ENCODE peak calls at places on chromosomes 2 and 18, in ten cellular contexts. N is activated naive CD4-positive, alpha-beta T cell treated with Interleukin-2 at 50 U/mL for 16 hours; S is HEK293T; P is pancreas; B is non-pigmented ciliary epithelial cell; L is RWPE1; M is activated CD4-positive, alpha-beta T cell treated with anti-CD3 and anti-CD28 coated beads, Interleukin-2, amount 50 U/mL, for 1 hour; E is HT1080; Z is NCI-H82; F is stimulated activated CD8-positive, alpha-beta memory T cell treated with anti-CD3 and anti-CD28 coated beads, Interleukin-15, amount 100 ng/mL, for 48 hours. T is an unnamed sample.

GRCh38 chr2:241953324-241953851 is 83.9 kb downstream of the RTP5 start:
- DNase-seq in N (no peak), S (no peak), P (no peak), B (no peak), L (no peak), M (no peak), E (no peak), Z (no peak), F (no peak), T (no peak)

GRCh38 chr2:224059178-224059577 is 20.1 kb upstream of the SERPINE2 start:
- DNase-seq in N (no peak), S (no peak), P (no peak), B (no peak), L (no peak), M (no peak), E (no peak), Z (no peak), F (no peak), T (no peak)

GRCh38 chr18:78893396-78894305 is 86.0 kb upstream of the SALL3 start:
- DNase-seq in N (no peak), S (no peak), P (no peak), B (no peak), L (no peak), M (no peak), E (no peak), Z (no peak), F (no peak), T (no peak)

GRCh38 chr2:213246665-213247281 is 37.5 kb upstream of the SPAG16 start:
- DNase-seq in N (peak), S (no peak), P (no peak), B (no peak), L (peak), M (peak), E (no peak), Z (peak), F (no peak), T (peak)

GRCh38 chr2:148721991-148722777 is 77.6 kb downstream of the EPC2 start:
- DNase-seq in N (no peak), S (no peak), P (no peak), B (no peak), L (no peak), M (no peak), E (no peak), Z (no peak), F (no peak), T (no peak)

GRCh38 chr2:206204710-206205109 is 45.0 kb downstream of the EEF1B2 start:
- DNase-seq in N (no peak), S (no peak), P (no peak), B (no peak), L (no peak), M (no peak), E (no peak), Z (no peak), F (no peak), T (no peak)

GRCh38 chr2:221572821-221573429 is 821 bp upstream of the EPHA4 start:
- DNase-seq in N (peak), S (peak), P (peak), B (no peak), L (peak), M (peak), E (peak), Z (peak), F (peak), T (no peak)

GRCh38 chr2:127025357-127026062 is 81.4 kb downstream of the BIN1 start:
- DNase-seq in N (peak), S (peak), P (peak), B (peak), L (peak), M (peak), E (peak), Z (peak), F (peak), T (no peak)

GRCh38 chr2:236117861-236118269 is 50.3 kb downstream of the GBX2 start:
- DNase-seq in N (no peak), S (no peak), P (peak), B (no peak), L (no peak), M (no peak), E (no peak), Z (peak), F (no peak), T (no peak)

GRCh38 chr18:49560277-49561126 is 1.4 kb upstream of the LIPG start:
- DNase-seq in N (no peak), S (peak), P (peak), B (no peak), L (peak), M (no peak), E (no peak), Z (peak), F (no peak), T (no peak)

GRCh38 chr18:5451871-5452270 is 91.9 kb downstream of the EPB41L3 start:
- DNase-seq in N (no peak), S (no peak), P (no peak), B (no peak), L (no peak), M (no peak), E (no peak), Z (no peak), F (no peak), T (no peak)

GRCh38 chr2:53859354-53860159 is at the start of gene GPR75:
- DNase-seq in N (no peak), S (no peak), P (peak), B (no peak), L (peak), M (no peak), E (no peak), Z (no peak), F (no peak), T (no peak)

GRCh38 chr18:6629635-6630140 is 99.8 kb upstream of the ARHGAP28 start:
- DNase-seq in N (no peak), S (no peak), P (no peak), B (peak), L (peak), M (no peak), E (peak), Z (no peak), F (no peak), T (no peak)

GRCh38 chr2:96760986-96761832 is 507 bp downstream of the CNNM4 start:
- DNase-seq in N (no peak), S (no peak), P (peak), B (no peak), L (no peak), M (no peak), E (no peak), Z (peak), F (no peak), T (no peak)

GRCh38 chr18:67216846-67217245 is 299.7 kb downstream of the DSEL start:
- DNase-seq in N (no peak), S (no peak), P (no peak), B (no peak), L (no peak), M (no peak), E (no peak), Z (no peak), F (no peak), T (no peak)

GRCh38 chr2:236200378-236200777 is 32.2 kb upstream of the GBX2 start:
- DNase-seq in N (no peak), S (no peak), P (no peak), B (no peak), L (no peak), M (no peak), E (no peak), Z (no peak), F (no peak), T (no peak)

GRCh38 chr2:172995323-172996244 is 80.1 kb upstream of the MAP3K20 start:
- DNase-seq in N (no peak), S (no peak), P (no peak), B (peak), L (peak), M (no peak), E (peak), Z (no peak), F (no peak), T (no peak)

GRCh38 chr2:145221032-145221431 is 701.1 kb upstream of the ZEB2 start:
- DNase-seq in N (no peak), S (no peak), P (no peak), B (no peak), L (no peak), M (no peak), E (no peak), Z (no peak), F (no peak), T (no peak)

GRCh38 chr2:28753043-28753683 is 1.5 kb downstream of the PPP1CB start:
- DNase-seq in N (peak), S (peak), P (no peak), B (no peak), L (peak), M (peak), E (peak), Z (peak), F (no peak), T (no peak)

GRCh38 chr2:174025271-174026121 is 60.3 kb upstream of the SP3 start:
- DNase-seq in N (no peak), S (no peak), P (no peak), B (peak), L (no peak), M (no peak), E (no peak), Z (no peak), F (no peak), T (no peak)

GRCh38 chr2:196252408-196253114 is 81.2 kb upstream of the STK17B start:
- DNase-seq in N (no peak), S (no peak), P (no peak), B (no peak), L (no peak), M (no peak), E (no peak), Z (no peak), F (no peak), T (no peak)

GRCh38 chr2:2328847-2329246 is 2.2 kb downstream of the MYT1L start:
- DNase-seq in N (no peak), S (peak), P (no peak), B (no peak), L (no peak), M (no peak), E (no peak), Z (peak), F (no peak), T (no peak)

GRCh38 chr18:47253101-47253654 is 1.7 kb upstream of the SKOR2 start:
- DNase-seq in N (no peak), S (no peak), P (no peak), B (no peak), L (no peak), M (no peak), E (no peak), Z (no peak), F (no peak), T (no peak)

GRCh38 chr2:186484062-186484735 is 1.9 kb upstream of the ZC3H15 start:
- DNase-seq in N (no peak), S (no peak), P (no peak), B (no peak), L (no peak), M (no peak), E (no peak), Z (no peak), F (no peak), T (no peak)

GRCh38 chr2:155982111-155982510 is 350.4 kb downstream of the NR4A2 start:
- DNase-seq in N (no peak), S (no peak), P (no peak), B (no peak), L (no peak), M (no peak), E (no peak), Z (no peak), F (no peak), T (no peak)

GRCh38 chr2:36773947-36774346 is 77.4 kb downstream of the VIT start:
- DNase-seq in N (no peak), S (no peak), P (no peak), B (no peak), L (no peak), M (no peak), E (no peak), Z (no peak), F (no peak), T (no peak)

GRCh38 chr2:197145471-197146056 is 165.0 kb downstream of the ANKRD44 start:
- DNase-seq in N (no peak), S (no peak), P (no peak), B (no peak), L (no peak), M (peak), E (no peak), Z (no peak), F (no peak), T (no peak)

GRCh38 chr2:238030422-238031155 is 30.2 kb upstream of the SCLY start:
- DNase-seq in N (no peak), S (no peak), P (no peak), B (no peak), L (no peak), M (no peak), E (no peak), Z (peak), F (no peak), T (no peak)

GRCh38 chr2:237786936-237787335 is 11.6 kb upstream of the RBM44 start:
- DNase-seq in N (no peak), S (no peak), P (no peak), B (no peak), L (no peak), M (no peak), E (no peak), Z (no peak), F (no peak), T (no peak)

GRCh38 chr18:58668897-58669296 is 2.4 kb upstream of the MALT1 start:
- DNase-seq in N (no peak), S (no peak), P (no peak), B (no peak), L (peak), M (no peak), E (peak), Z (no peak), F (no peak), T (no peak)

GRCh38 chr2:237122214-237122666 is 36.6 kb downstream of the COPS8 start:
- DNase-seq in N (peak), S (peak), P (no peak), B (peak), L (peak), M (peak), E (peak), Z (peak), F (peak), T (peak)

GRCh38 chr2:212665948-212666347 is 127.3 kb upstream of the ERBB4 start:
- DNase-seq in N (no peak), S (no peak), P (no peak), B (no peak), L (no peak), M (no peak), E (no peak), Z (no peak), F (no peak), T (no peak)

GRCh38 chr2:159133795-159134194 is 152.7 kb downstream of the WDSUB1 start:
- DNase-seq in N (no peak), S (no peak), P (no peak), B (no peak), L (no peak), M (no peak), E (no peak), Z (no peak), F (no peak), T (no peak)

T was measured in NK-92 treated with Interleukin-12 subunit alpha and Interleukin-12 subunit beta, amount 100 ng/mL, for 24 hours.